ENCODE peak calls at places on chromosomes 16 and 17, in six cellular contexts. H, K, A, X, T and U are unnamed samples.

GRCh38 chr17:57999496-58000017 is 7.5 kb downstream of the SRSF1 start:
- DNase-seq in H (peak; percentile 80), K (peak; percentile 55), A (peak; percentile 80), X (no peak), T (no peak), U (peak; percentile 81)

GRCh38 chr17:76725580-76726230 is 701 bp downstream of the JMJD6 start:
- DNase-seq in H (no peak), K (no peak), A (peak; percentile 59), X (no peak), T (peak; percentile 72), U (no peak)

GRCh38 chr16:65967376-65967775 is 399.1 kb upstream of the CDH5 start:
- DNase-seq in H (no peak), K (no peak), A (no peak), X (no peak), T (no peak), U (no peak)

GRCh38 chr17:50948711-50949110 is 82.6 kb upstream of the TOB1 start:
- DNase-seq in H (no peak), K (no peak), A (no peak), X (no peak), T (no peak), U (no peak)

GRCh38 chr17:77324227-77324626 is 183.5 kb downstream of the SEC14L1 start:
- DNase-seq in H (no peak), K (no peak), A (no peak), X (no peak), T (no peak), U (no peak)

GRCh38 chr17:68424861-68425260 is 32.4 kb downstream of the WIPI1 start:
- DNase-seq in H (no peak), K (no peak), A (no peak), X (no peak), T (no peak), U (no peak)

GRCh38 chr17:75723201-75723930 is 2.1 kb downstream of the ITGB4 start:
- DNase-seq in H (no peak), K (no peak), A (no peak), X (no peak), T (no peak), U (no peak)

GRCh38 chr16:85902366-85903155 is 3.6 kb downstream of the IRF8 start:
- DNase-seq in H (no peak), K (peak; percentile 92), A (no peak), X (no peak), T (no peak), U (no peak)

GRCh38 chr17:19000531-19001011 is 4.0 kb downstream of the FAM83G start:
- DNase-seq in H (no peak), K (no peak), A (no peak), X (no peak), T (peak; percentile 30), U (no peak)

GRCh38 chr17:40063034-40063765 is 435 bp downstream of the THRA start:
- DNase-seq in H (no peak), K (no peak), A (peak; percentile 67), X (no peak), T (peak; percentile 74), U (no peak)

GRCh38 chr16:16169615-16170014 is 53.7 kb downstream of the ABCC6 start:
- DNase-seq in H (no peak), K (no peak), A (no peak), X (no peak), T (no peak), U (no peak)

GRCh38 chr17:4499431-4500187 is 928 bp downstream of the SPNS2 start:
- DNase-seq in H (no peak), K (no peak), A (peak; percentile 69), X (no peak), T (peak; percentile 39), U (no peak)

GRCh38 chr16:29779474-29779873 is 1.4 kb downstream of the ZG16 start:
- DNase-seq in H (no peak), K (no peak), A (no peak), X (no peak), T (no peak), U (no peak)
- TF ChIP-seq POLR2AphosphoS5 in H (no peak), K (no peak), A (no peak), X (no peak), T (no peak), U (no peak)

GRCh38 chr16:4270595-4270994 is 2.2 kb downstream of the TFAP4 start:
- DNase-seq in H (no peak), K (no peak), A (no peak), X (no peak), T (no peak), U (no peak)
- H3K9ac ChIP-seq in H (peak overlapping the region; percentile 91), K (peak overlapping the region; percentile 81), A (peak overlapping the region; percentile 83), X (no peak overlapping the region), T (peak overlapping the region; percentile 95), U (peak overlapping the region; percentile 98)

GRCh38 chr16:77789085-77789611 is 784 bp downstream of the VAT1L start:
- DNase-seq in H (no peak), K (no peak), A (no peak), X (no peak), T (no peak), U (no peak)
- TF ChIP-seq EZH2 in H (no peak), K (no peak), A (no peak), X (no peak), T (no peak), U (peak; percentile 67)

GRCh38 chr17:7220593-7221280 is 999 bp downstream of the ACADVL start:
- DNase-seq in H (no peak), K (no peak), A (peak; percentile 78), X (no peak), T (no peak), U (no peak)

GRCh38 chr17:7222093-7222971 is 2.6 kb downstream of the ACADVL start:
- DNase-seq in H (no peak), K (no peak), A (no peak), X (no peak), T (no peak), U (no peak)

GRCh38 chr17:7219812-7220592 is at the start of the genes ACADVL and DLG4:
- DNase-seq in H (no peak), K (no peak), A (peak; percentile 85), X (no peak), T (peak; percentile 75), U (no peak)

GRCh38 chr17:7222972-7223292 is 3.2 kb downstream of the ACADVL start:
- DNase-seq in H (no peak), K (no peak), A (no peak), X (no peak), T (no peak), U (no peak)

GRCh38 chr17:7221281-7222092 is 1.7 kb downstream of the ACADVL start:
- DNase-seq in H (no peak), K (no peak), A (no peak), X (no peak), T (no peak), U (no peak)
- TF ChIP-seq POLR2AphosphoS5 in H (no peak), K (no peak), A (peak; percentile 8), X (peak; percentile 5), T (no peak), U (peak; percentile 7)

GRCh38 chr16:780296-780695 is 7.9 kb downstream of the RPUSD1 start:
- DNase-seq in H (no peak), K (no peak), A (no peak), X (no peak), T (no peak), U (no peak)

GRCh38 chr16:781346-782010 is 6.7 kb downstream of the RPUSD1 start:
- DNase-seq in H (no peak), K (no peak), A (no peak), X (no peak), T (no peak), U (no peak)

GRCh38 chr16:783404-784161 is 4.6 kb downstream of the RPUSD1 start:
- DNase-seq in H (no peak), K (no peak), A (no peak), X (no peak), T (peak; percentile 70), U (no peak)

GRCh38 chr16:782766-783403 is 5.3 kb downstream of the RPUSD1 start:
- DNase-seq in H (no peak), K (no peak), A (no peak), X (no peak), T (no peak), U (no peak)

DNA sequence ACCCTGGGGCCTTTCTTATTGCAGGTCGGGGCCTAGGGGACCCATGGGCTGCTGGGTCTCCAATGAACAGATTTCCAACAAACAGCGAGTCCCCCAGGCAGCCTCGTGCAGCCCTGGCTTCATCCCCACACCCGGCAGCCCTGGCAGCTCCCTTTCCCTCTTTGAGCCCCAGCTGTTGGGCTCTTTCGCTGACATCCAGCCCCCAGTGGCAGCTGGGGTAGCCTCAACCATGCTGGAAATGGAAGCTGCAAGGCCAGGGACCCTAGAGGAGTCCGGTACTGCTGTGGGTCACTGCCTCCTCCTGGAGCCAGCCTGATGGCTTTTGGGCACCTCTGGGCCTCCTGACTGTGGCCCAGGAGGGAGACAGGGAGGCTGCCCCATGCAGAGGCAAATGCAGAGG is 5.9 kb downstream of the RPUSD1 start:
- DNase-seq in H (no peak), K (no peak), A (no peak), X (no peak), T (no peak), U (no peak)
- H3K9ac ChIP-seq in H (no peak overlapping the region), K (no peak overlapping the region), A (no peak overlapping the region), X (no peak overlapping the region), T (no peak overlapping the region), U (no peak overlapping the region)

GRCh38 chr17:260944-261343 is 79.5 kb upstream of the DOC2B start:
- DNase-seq in H (no peak), K (no peak), A (no peak), X (no peak), T (no peak), U (no peak)

GRCh38 chr17:259341-259976 is 78.0 kb upstream of the DOC2B start:
- DNase-seq in H (no peak), K (no peak), A (peak; percentile 26), X (peak; percentile 17), T (no peak), U (no peak)

GRCh38 chr17:260031-260791 is 78.8 kb upstream of the DOC2B start:
- DNase-seq in H (no peak), K (no peak), A (no peak), X (peak; percentile 3), T (no peak), U (no peak)

GRCh38 chr17:258045-258734 is 76.7 kb upstream of the DOC2B start:
- DNase-seq in H (no peak), K (no peak), A (no peak), X (no peak), T (no peak), U (no peak)

GRCh38 chr17:258906-259305 is 77.5 kb upstream of the DOC2B start:
- DNase-seq in H (no peak), K (no peak), A (no peak), X (no peak), T (no peak), U (no peak)
- TF ChIP-seq EZH2 in H (no peak), K (no peak), A (no peak), X (no peak), T (no peak), U (no peak)

GRCh38 chr16:81599034-81599744 is 154.6 kb downstream of the CMIP start:
- DNase-seq in H (no peak), K (no peak), A (no peak), X (no peak), T (no peak), U (no peak)
- TF ChIP-seq POLR2AphosphoS5 in H (peak; percentile 9), K (no peak), A (no peak), X (no peak), T (no peak), U (no peak)